ENCODE peak calls at places on chromosomes 3 and 15, in four cellular contexts. Q is gastrocnemius medialis, Y is ovary, G is trophoblast cell. F is an unnamed sample. For H3K4me1, the result is how much of the 10 kb centered on the place peaks cover.

GRCh38 chr15:60590935-60591490 is 112.1 kb upstream of the ICE2 start:
- DNase-seq in G (peak), Q (peak), Y (peak), F (no peak)

GRCh38 chr15:31811641-31812040 is 218.7 kb upstream of the CHRNA7 start:
- DNase-seq in G (no peak), Q (no peak), Y (no peak), F (no peak)

GRCh38 chr3:152309535-152310317 is 41.0 kb downstream of the MBNL1 start:
- DNase-seq in G (no peak), Y (no peak), Q (no peak), F (no peak)

GRCh38 chr15:38085931-38086562 is 151.6 kb downstream of the TMCO5A start:
- DNase-seq in Q (no peak), Y (no peak), G (no peak), F (no peak)

GRCh38 chr3:10852031-10852795 is 36.2 kb downstream of the SLC6A11 start:
- DNase-seq in G (no peak), Q (no peak), Y (no peak), F (no peak)

GRCh38 chr3:1404270-1404669 is 311.4 kb downstream of the CNTN6 start:
- DNase-seq in G (peak), Y (no peak), Q (no peak), F (no peak)

GRCh38 chr3:21954709-21955108 is 203.7 kb upstream of the ZNF385D start:
- DNase-seq in G (peak), Q (no peak), Y (no peak), F (no peak)

GRCh38 chr3:64272271-64272670 is 47.0 kb upstream of the PRICKLE2 start:
- DNase-seq in G (no peak), Y (no peak), Q (no peak), F (no peak)

GRCh38 chr3:10467904-10468610 is 37.3 kb downstream of the ATP2B2 start:
- DNase-seq in G (no peak), Y (no peak), Q (peak), F (no peak)

GRCh38 chr3:57105585-57105984 is 45.1 kb downstream of the SPATA12 start:
- DNase-seq in Y (no peak), G (no peak), Q (no peak), F (no peak)

GRCh38 chr3:9915252-9916141 is 1.4 kb upstream of the IL17RC start:
- DNase-seq in Y (peak), G (peak), Q (peak), F (no peak)

GRCh38 chr15:35194296-35194695 is 109.2 kb upstream of the NANOGP8 start:
- DNase-seq in G (no peak), Q (no peak), Y (no peak), F (no peak)

GRCh38 chr3:107346559-107346958 is 30.7 kb upstream of the CCDC54 start:
- DNase-seq in Q (no peak), Y (no peak), G (no peak), F (no peak)

GRCh38 chr15:55774113-55774970 is 31.4 kb upstream of the PRTG start:
- DNase-seq in Q (no peak), Y (no peak), G (peak), F (peak)

GRCh38 chr15:83973816-83974215 is 261.8 kb upstream of the GOLGA6L4 start:
- DNase-seq in G (no peak), Q (no peak), Y (no peak), F (no peak)

GRCh38 chr3:98787181-98787580 is 24.0 kb downstream of the ST3GAL6 start:
- DNase-seq in G (no peak), Y (no peak), Q (no peak), F (no peak)

GRCh38 chr3:7436542-7436941 is 575.6 kb downstream of the GRM7 start:
- DNase-seq in Y (no peak), Q (no peak), G (no peak), F (no peak)

GRCh38 chr3:70754314-70754713 is 441.9 kb upstream of the MDFIC2 start:
- DNase-seq in Y (no peak), Q (no peak), G (no peak), F (no peak)

GRCh38 chr3:152683521-152683999 is 151.4 kb upstream of the P2RY1 start:
- DNase-seq in Q (no peak), Y (no peak), G (no peak), F (no peak)

GRCh38 chr15:63611217-63611616 is 14.0 kb downstream of the FBXL22 start:
- DNase-seq in Y (no peak), G (no peak), Q (no peak), F (no peak)

GRCh38 chr3:112333386-112334334 is 704 bp downstream of the CD200 start:
- DNase-seq in Y (no peak), G (no peak), Q (no peak), F (no peak)

GRCh38 chr3:148861277-148861869 is 3.7 kb upstream of the CPA3 start:
- DNase-seq in Y (no peak), G (no peak), Q (no peak), F (no peak)

GRCh38 chr3:21682231-21682630 is 68.8 kb downstream of the ZNF385D start:
- DNase-seq in Q (no peak), G (no peak), Y (no peak), F (no peak)

GRCh38 chr15:78308422-78309021 is 9.1 kb upstream of the SKIC8 start:
- DNase-seq in G (peak), Y (no peak), Q (peak), F (peak)

GRCh38 chr15:31326729-31327673 is at the start of gene KLF13:
- DNase-seq in G (peak), Q (no peak), Y (peak), F (no peak)

GRCh38 chr3:130850044-130850797 is 43.7 kb upstream of the ATP2C1 start:
- DNase-seq in Q (peak), G (peak), Y (peak), F (peak)

GRCh38 chr3:188689101-188689574 is 482.6 kb upstream of the TPRG1 start:
- DNase-seq in G (no peak), Y (no peak), Q (no peak), F (no peak)

GRCh38 chr15:63539517-63539916 is 35.1 kb downstream of the USP3 start:
- DNase-seq in Q (no peak), Y (no peak), G (no peak), F (no peak)

GRCh38 chr3:105944281-105944680 is 75.5 kb upstream of the CBLB start:
- DNase-seq in Q (no peak), G (no peak), Y (no peak), F (no peak)

GRCh38 chr15:73965094-73965729 is 26.9 kb downstream of the STOML1 start:
- DNase-seq in Q (no peak), G (no peak), Y (no peak), F (no peak)

GRCh38 chr3:159929181-159929893 is 59.3 kb upstream of the IL12A start:
- DNase-seq in Y (no peak), G (peak), Q (no peak), F (no peak)

GRCh38 chr3:13429631-13430291 is 9.6 kb upstream of the NUP210 start:
- DNase-seq in Q (no peak), Y (no peak), G (no peak), F (no peak)

GRCh38 chr3:163773136-163773535 is 1305.2 kb downstream of the SI start:
- DNase-seq in Q (no peak), G (peak), Y (no peak), F (no peak)

GRCh38 chr3:33299395-33300081 is 22.3 kb downstream of the FBXL2 start:
- DNase-seq in G (no peak), Y (no peak), Q (no peak), F (no peak)

GRCh38 chr3:27319304-27319703 is 49.9 kb downstream of the NEK10 start:
- DNase-seq in Q (no peak), Y (no peak), G (no peak), F (no peak)

GRCh38 chr15:63322541-63322940 is 45.1 kb downstream of the APH1B start:
- DNase-seq in Q (no peak), Y (peak), G (no peak), F (no peak)

GRCh38 chr15:38795471-38796245 is 231.0 kb upstream of the RASGRP1 start:
- DNase-seq in Q (no peak), G (peak), Y (no peak), F (no peak)

GRCh38 chr15:80815076-80815475 is 35.9 kb downstream of the CEMIP start:
- DNase-seq in Y (no peak), Q (no peak), G (peak), F (no peak)

GRCh38 chr3:3802021-3802420 is 2.8 kb downstream of the LRRN1 start:
- DNase-seq in G (no peak), Q (peak), Y (no peak), F (no peak)
- H3K4me3 ChIP-seq in G (peak), Q (no peak), Y (no peak), F (no peak)

GRCh38 chr3:30662836-30663235 is 56.4 kb downstream of the TGFBR2 start:
- DNase-seq in G (no peak), Q (no peak), Y (no peak), F (no peak)
- H3K4me1 ChIP-seq in G (under half), Q (half or more), Y (under half), F (half or more)

GRCh38 chr3:156551261-156551660 is 3.7 kb downstream of the SSR3 start:
- DNase-seq in Y (no peak), G (peak), Q (no peak), F (no peak)

GRCh38 chr3:156554515-156554841 is 439 bp downstream of the SSR3 start:
- DNase-seq in Q (no peak), Y (no peak), G (no peak), F (no peak)

GRCh38 chr3:156552973-156553372 is 1.9 kb downstream of the SSR3 start:
- DNase-seq in G (no peak), Y (no peak), Q (no peak), F (no peak)

GRCh38 chr3:156553705-156554356 is 1.1 kb downstream of the SSR3 start:
- DNase-seq in Q (no peak), Y (no peak), G (peak), F (no peak)

GRCh38 chr3:156551746-156552145 is 3.2 kb downstream of the SSR3 start:
- DNase-seq in Q (no peak), G (no peak), Y (no peak), F (no peak)
- H3K4me3 ChIP-seq in Q (no peak), G (no peak), Y (no peak), F (no peak)

GRCh38 chr15:88618686-88619085 is 2.5 kb upstream of the AEN start:
- DNase-seq in Q (no peak), G (no peak), Y (no peak), F (no peak)
- H3K4me1 ChIP-seq in Q (under half), G (under half), Y (under half), F (under half)

GRCh38 chr3:141405025-141405424 is 36.7 kb downstream of the ZBTB38 start:
- DNase-seq in Y (no peak), G (no peak), Q (no peak), F (no peak)

GRCh38 chr3:141402476-141403171 is 34.3 kb downstream of the ZBTB38 start:
- DNase-seq in G (peak), Y (peak), Q (peak), F (peak)

GRCh38 chr3:141405581-141405980 is 37.3 kb downstream of the ZBTB38 start:
- DNase-seq in Q (no peak), G (no peak), Y (no peak), F (no peak)

GRCh38 chr3:141401584-141402475 is 33.5 kb downstream of the ZBTB38 start:
- DNase-seq in G (peak), Y (peak), Q (peak), F (no peak)

DNA sequence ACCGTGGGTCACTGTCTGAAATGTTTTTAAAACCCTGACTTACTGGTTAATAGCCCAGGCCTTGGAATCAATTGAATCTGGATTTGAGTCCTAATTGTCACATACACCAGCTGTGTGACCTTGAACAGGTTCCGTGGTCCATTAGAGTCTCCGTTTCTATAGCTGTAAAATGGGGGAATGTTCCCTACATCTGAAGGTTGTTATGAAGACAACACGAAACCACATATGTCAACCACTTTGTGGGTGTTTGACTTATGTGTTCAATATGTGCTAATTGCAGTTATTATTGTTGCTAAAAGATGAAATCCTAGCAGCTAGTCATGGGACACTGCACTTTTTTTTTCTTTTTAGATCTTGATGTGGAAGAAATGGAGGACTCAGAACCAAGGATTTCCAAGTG is 35.3 kb downstream of the ZBTB38 start:
- DNase-seq in G (no peak), Y (no peak), Q (no peak), F (no peak)
- H3K4me3 ChIP-seq in G (no peak), Y (peak), Q (peak), F (peak)

GRCh38 chr15:89500397-89501270 is 4.3 kb upstream of the RHCG start:
- DNase-seq in G (peak), Y (no peak), Q (no peak), F (no peak)
- H3K4me1 ChIP-seq in G (under half), Y (under half), Q (under half), F (under half)

F was measured in effector memory CD4-positive, alpha-beta T cell.